ENCODE peak calls at places on chromosomes 2 and 18, in eight cellular contexts. G is RKO; E is astrocyte of the cerebellum; P is CD4-positive, CD25-positive, alpha-beta regulatory T cell; W is ACHN; N is Kasumi-1; F is A549; C is cortex of kidney. L is an unnamed sample.

GRCh38 chr2:55862269-55862668 is 61.3 kb downstream of the EFEMP1 start:
- DNase-seq in G (no peak), E (peak; percentile 89), P (no peak), W (no peak), N (no peak), F (peak; percentile 21), C (no peak), L (no peak)

GRCh38 chr2:240750409-240750808 is 58.7 kb downstream of the AQP12A start:
- DNase-seq in G (no peak), E (no peak), P (no peak), W (no peak), N (no peak), F (no peak), C (no peak), L (no peak)

GRCh38 chr2:42752299-42752698 is 11.6 kb downstream of the OXER1 start:
- DNase-seq in G (no peak), E (no peak), P (no peak), W (no peak), N (peak; percentile 96), F (no peak), C (no peak), L (no peak)

GRCh38 chr2:121173112-121173511 is 111.9 kb downstream of the TFCP2L1 start:
- DNase-seq in G (no peak), E (peak; percentile 41), P (no peak), W (peak; percentile 8), N (no peak), F (no peak), C (no peak), L (no peak)

GRCh38 chr18:11004294-11004693 is 145.1 kb downstream of the PIEZO2 start:
- DNase-seq in G (no peak), E (no peak), P (no peak), W (no peak), N (no peak), F (no peak), C (no peak), L (no peak)

GRCh38 chr2:208488668-208489564 is 82.3 kb downstream of the PTH2R start:
- DNase-seq in G (no peak), E (no peak), P (no peak), W (no peak), N (no peak), F (no peak), C (no peak), L (no peak)

GRCh38 chr2:233252227-233252626 is 754 bp downstream of the ATG16L1 start:
- DNase-seq in G (peak; percentile 12), E (no peak), P (no peak), W (peak; percentile 9), N (no peak), F (no peak), C (no peak), L (no peak)

GRCh38 chr18:63311481-63312409 is 7.8 kb downstream of the BCL2 start:
- DNase-seq in G (no peak), E (no peak), P (no peak), W (peak; percentile 71), N (no peak), F (no peak), C (no peak), L (no peak)

GRCh38 chr2:118221952-118222594 is 133.8 kb downstream of the INSIG2 start:
- DNase-seq in G (peak; percentile 73), E (peak; percentile 76), P (peak; percentile 72), W (peak; percentile 75), N (peak; percentile 78), F (peak; percentile 54), C (no peak), L (peak; percentile 71)

GRCh38 chr18:70072678-70073077 is 125.0 kb upstream of the CD226 start:
- DNase-seq in G (peak; percentile 37), E (peak; percentile 54), P (peak; percentile 51), W (peak; percentile 26), N (no peak), F (no peak), C (no peak), L (no peak)

GRCh38 chr2:66212749-66213148 is 222.2 kb upstream of the MEIS1 start:
- DNase-seq in G (no peak), E (no peak), P (no peak), W (no peak), N (no peak), F (no peak), C (no peak), L (no peak)

GRCh38 chr2:239813261-239814135 is 211.6 kb downstream of the NDUFA10 start:
- DNase-seq in G (no peak), E (no peak), P (no peak), W (no peak), N (no peak), F (no peak), C (no peak), L (no peak)

GRCh38 chr2:49950635-49951034 is 796.3 kb upstream of the FSHR start:
- DNase-seq in G (no peak), E (no peak), P (no peak), W (no peak), N (no peak), F (no peak), C (no peak), L (no peak)

GRCh38 chr2:172460780-172461201 is 33.4 kb downstream of the ITGA6 start:
- DNase-seq in G (no peak), E (no peak), P (peak; percentile 52), W (no peak), N (peak; percentile 38), F (no peak), C (no peak), L (no peak)

GRCh38 chr18:76981388-76981968 is 151.1 kb downstream of the MBP start:
- DNase-seq in G (no peak), E (no peak), P (no peak), W (no peak), N (no peak), F (no peak), C (no peak), L (no peak)

GRCh38 chr2:158202151-158202778 is 100.6 kb downstream of the UPP2 start:
- DNase-seq in G (no peak), E (no peak), P (no peak), W (no peak), N (no peak), F (no peak), C (no peak), L (no peak)

GRCh38 chr18:46555724-46556123 is 101.3 kb downstream of the LOXHD1 start:
- DNase-seq in G (peak; percentile 2), E (no peak), P (peak; percentile 10), W (peak; percentile 28), N (peak; percentile 29), F (peak; percentile 40), C (no peak), L (peak; percentile 7)

GRCh38 chr2:66301073-66301766 is 133.7 kb upstream of the MEIS1 start:
- DNase-seq in G (no peak), E (peak; percentile 42), P (no peak), W (no peak), N (no peak), F (no peak), C (no peak), L (no peak)

GRCh38 chr2:132270981-132271546 is 109.3 kb upstream of the ANKRD30BL start:
- DNase-seq in G (no peak), E (no peak), P (peak; percentile 6), W (no peak), N (no peak), F (no peak), C (no peak), L (no peak)

GRCh38 chr2:14072338-14072737 is 560.2 kb upstream of the LRATD1 start:
- DNase-seq in G (no peak), E (peak; percentile 1), P (no peak), W (no peak), N (no peak), F (no peak), C (no peak), L (no peak)

GRCh38 chr18:49020621-49021021 is 69.9 kb upstream of the SMAD7 start:
- DNase-seq in G (no peak), E (no peak), P (no peak), W (no peak), N (no peak), F (no peak), C (no peak), L (no peak)

GRCh38 chr2:96802281-96802595 is 13.8 kb upstream of the CNNM3 start:
- DNase-seq in G (no peak), E (no peak), P (peak; percentile 55), W (peak; percentile 19), N (no peak), F (no peak), C (no peak), L (no peak)

GRCh38 chr2:650343-651310 is 26.6 kb downstream of the TMEM18 start:
- DNase-seq in G (no peak), E (no peak), P (no peak), W (no peak), N (no peak), F (no peak), C (no peak), L (no peak)

GRCh38 chr2:38731684-38732221 is 19.4 kb downstream of the SRSF7 start:
- DNase-seq in G (no peak), E (no peak), P (no peak), W (no peak), N (no peak), F (no peak), C (no peak), L (no peak)

GRCh38 chr2:151945602-151946001 is 117.4 kb upstream of the ARL5A start:
- DNase-seq in G (no peak), E (no peak), P (no peak), W (no peak), N (no peak), F (no peak), C (no peak), L (no peak)

L was measured in Calu3.